ENCODE peak calls at places on chromosome 3, in eight cellular contexts. K is omental fat pad, B is spleen, C is heart right ventricle, S is HCT116, U is RWPE1, Q is Panc1, F is cardiac fibroblast. H is an unnamed sample.

GRCh38 chr3:123540285-123540684 is 44.6 kb downstream of the HACD2 start:
- DNase-seq in B (no peak), C (no peak), Q (no peak), K (no peak), U (no peak), F (no peak), S (no peak), H (no peak)

GRCh38 chr3:46665763-46666470 is 27.6 kb downstream of the ALS2CL start:
- DNase-seq in F (no peak), Q (no peak), U (no peak), C (no peak), K (peak; percentile 8), S (no peak), B (peak; percentile 28), H (no peak)

GRCh38 chr3:9870978-9871377 is 9.1 kb downstream of the CIDEC start:
- DNase-seq in U (no peak), F (peak; percentile 67), C (no peak), S (no peak), B (no peak), Q (no peak), K (no peak), H (no peak)

GRCh38 chr3:100075731-100076543 is 38.4 kb downstream of the FILIP1L start:
- DNase-seq in Q (no peak), C (no peak), F (no peak), U (no peak), B (no peak), S (no peak), K (no peak), H (no peak)

GRCh38 chr3:169818330-169818729 is 5.6 kb upstream of the LRRC34 start:
- DNase-seq in K (no peak), F (peak; percentile 58), U (no peak), Q (no peak), S (no peak), B (no peak), C (no peak), H (no peak)

GRCh38 chr3:153577059-153577736 is 415.2 kb downstream of the RAP2B start:
- DNase-seq in F (no peak), C (no peak), Q (no peak), S (no peak), B (no peak), K (no peak), U (no peak), H (no peak)

GRCh38 chr3:171772427-171773056 is 37.7 kb downstream of the PLD1 start:
- DNase-seq in F (peak; percentile 83), S (peak; percentile 52), K (no peak), U (peak; percentile 67), C (peak; percentile 22), B (no peak), Q (no peak), H (peak; percentile 56)

GRCh38 chr3:23811117-23811487 is 5.3 kb downstream of the UBE2E1 start:
- DNase-seq in F (no peak), C (no peak), Q (no peak), U (no peak), S (no peak), B (no peak), K (no peak), H (no peak)

GRCh38 chr3:12556243-12556722 is 604 bp upstream of the MKRN2 start:
- DNase-seq in Q (no peak), K (no peak), F (no peak), U (no peak), B (no peak), C (no peak), S (no peak), H (no peak)

GRCh38 chr3:43001094-43001553 is 22.0 kb downstream of the GASK1A start:
- DNase-seq in S (no peak), U (no peak), K (peak; percentile 47), C (peak; percentile 67), B (no peak), F (peak; percentile 99), Q (no peak), H (no peak)
- TF ChIP-seq CTCF in S (no peak), U (no peak), K (no peak), C (no peak), B (no peak), F (no peak), Q (no peak), H (no peak)

DNA sequence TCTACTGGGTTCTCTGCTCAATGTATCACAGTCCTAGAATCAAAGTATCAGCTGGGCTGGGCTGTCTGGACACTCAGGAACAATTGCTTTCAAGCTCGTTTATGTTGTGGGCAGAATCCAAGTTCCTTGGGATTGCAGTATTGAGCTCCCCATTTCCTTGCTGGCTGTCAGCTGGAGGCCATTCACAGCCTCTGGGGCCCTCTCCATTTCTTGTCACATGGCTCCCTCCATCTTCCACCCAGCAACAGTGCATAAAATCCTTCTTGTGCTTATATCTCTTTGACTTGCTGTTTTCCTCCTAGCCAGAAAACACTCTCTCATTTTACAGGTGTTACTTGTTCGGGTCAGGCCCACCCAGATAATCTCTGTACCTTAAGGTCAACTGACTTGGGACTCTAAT is 363.5 kb downstream of the IGSF11 start:
- DNase-seq in U (no peak), B (no peak), C (no peak), F (no peak), K (no peak), Q (no peak), S (no peak), H (no peak)
- TF ChIP-seq CTCF in U (no peak), B (no peak), C (no peak), F (no peak), K (no peak), Q (no peak), S (no peak), H (no peak)

GRCh38 chr3:37700849-37701248 is 160.8 kb upstream of the CTDSPL start:
- DNase-seq in U (no peak), Q (no peak), F (peak; percentile 24), K (no peak), B (no peak), S (no peak), C (no peak), H (no peak)
- TF ChIP-seq CTCF in U (no peak), Q (peak; percentile 14), F (peak; percentile 32), K (no peak), B (no peak), S (no peak), C (peak; percentile 28), H (no peak)

GRCh38 chr3:151067158-151067557 is 18.3 kb upstream of the MED12L start:
- DNase-seq in K (no peak), C (no peak), S (peak; percentile 13), U (no peak), Q (no peak), F (peak; percentile 15), B (no peak), H (no peak)
- TF ChIP-seq CTCF in K (no peak), C (no peak), S (peak; percentile 41), U (no peak), Q (peak; percentile 82), F (peak; percentile 5), B (no peak), H (no peak)

GRCh38 chr3:53940651-53941050 is 49.0 kb upstream of the SELENOK start:
- DNase-seq in U (no peak), K (no peak), C (no peak), S (no peak), Q (no peak), B (no peak), F (peak; percentile 20), H (no peak)

GRCh38 chr3:53939081-53939582 is 47.5 kb upstream of the SELENOK start:
- DNase-seq in S (no peak), F (no peak), B (no peak), C (no peak), U (no peak), Q (no peak), K (no peak), H (no peak)

GRCh38 chr3:53944019-53944418 is 52.4 kb upstream of the SELENOK start:
- DNase-seq in Q (no peak), B (no peak), C (no peak), F (peak; percentile 24), K (no peak), S (no peak), U (no peak), H (no peak)

GRCh38 chr3:53941174-53941573 is 49.5 kb upstream of the SELENOK start:
- DNase-seq in U (peak; percentile 9), S (no peak), Q (no peak), F (peak; percentile 69), C (no peak), B (no peak), K (no peak), H (no peak)

DNA sequence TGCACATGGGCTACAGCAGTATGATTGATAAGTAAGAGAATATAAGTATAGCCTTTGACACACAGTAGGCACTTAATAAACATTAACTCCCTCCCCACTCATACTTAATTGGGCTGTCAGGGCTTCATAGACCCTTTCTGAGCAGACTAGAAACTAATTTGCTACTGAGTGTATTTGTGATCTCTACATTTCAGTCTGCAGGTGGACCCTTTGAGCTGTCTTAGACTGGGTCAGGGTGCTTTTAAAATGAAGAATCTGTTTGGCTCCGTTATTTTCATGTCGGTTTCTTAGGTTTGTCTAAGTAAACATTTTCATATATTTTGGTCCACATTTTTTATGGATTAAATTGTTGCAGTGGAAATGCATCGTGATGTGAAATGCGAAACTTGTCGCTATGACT is 50.3 kb upstream of the SELENOK start:
- DNase-seq in K (no peak), C (no peak), F (peak; percentile 66), S (no peak), U (no peak), B (no peak), Q (no peak), H (no peak)
- TF ChIP-seq CTCF in K (no peak), C (peak; percentile 10), F (no peak), S (no peak), U (no peak), B (no peak), Q (peak; percentile 9), H (no peak)

DNA sequence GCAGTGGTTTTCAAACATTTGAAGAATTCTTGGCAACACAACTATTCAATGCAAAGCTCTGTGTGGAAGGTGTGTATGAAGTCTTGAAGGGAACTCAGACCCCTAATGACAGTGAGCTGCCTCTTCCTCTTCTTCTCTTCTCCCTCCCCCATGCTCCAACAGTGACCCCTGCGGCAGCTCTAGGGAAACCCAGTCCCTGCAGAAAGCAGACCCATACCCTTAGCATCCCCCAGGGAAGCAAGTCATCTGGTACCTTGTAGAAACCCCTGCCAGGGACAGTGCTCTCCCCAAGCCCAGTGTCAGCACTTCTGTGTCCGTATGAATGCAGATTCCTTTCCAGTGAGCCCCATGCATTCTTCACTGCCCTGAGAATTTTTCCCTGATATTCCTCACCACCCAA is 442.3 kb downstream of the EPHB1 start:
- DNase-seq in S (no peak), Q (no peak), K (no peak), U (no peak), B (no peak), F (no peak), C (no peak), H (no peak)
- TF ChIP-seq CTCF in S (no peak), Q (no peak), K (no peak), U (no peak), B (no peak), F (no peak), C (no peak), H (no peak)

H was measured in mesothelial cell of epicardium.